ENCODE peak calls at places on chromosome 17, in six cellular contexts. One of them, this sample, is unnamed.

GRCh38 chr17:76670708-76671122 is 27.2 kb upstream of the ST6GALNAC1 start:
- DNase-seq in adrenal gland: no peak
- DNase-seq in PC-9: no peak
- DNase-seq in CD8-positive, alpha-beta T cell: no peak
- DNase-seq in fibroblast of lung: no peak
- DNase-seq in AG04450: no peak
- DNase-seq in this sample: no peak

GRCh38 chr17:64638552-64639198 is 23.4 kb downstream of the SMURF2 start:
- DNase-seq in adrenal gland: no peak
- DNase-seq in PC-9: no peak
- DNase-seq in CD8-positive, alpha-beta T cell: no peak
- DNase-seq in fibroblast of lung: no peak
- DNase-seq in AG04450: no peak
- DNase-seq in this sample: no peak

GRCh38 chr17:41185001-41185400 is 290 bp upstream of the KRTAP4-1 start:
- DNase-seq in adrenal gland: no peak
- DNase-seq in PC-9: no peak
- DNase-seq in CD8-positive, alpha-beta T cell: no peak
- DNase-seq in fibroblast of lung: no peak
- DNase-seq in AG04450: no peak
- DNase-seq in this sample: no peak

GRCh38 chr17:37568350-37569053 is 40.7 kb downstream of the SYNRG start:
- DNase-seq in adrenal gland: no peak
- DNase-seq in PC-9: no peak
- DNase-seq in CD8-positive, alpha-beta T cell: no peak
- DNase-seq in fibroblast of lung: no peak
- DNase-seq in AG04450: no peak
- DNase-seq in this sample: no peak

GRCh38 chr17:78041401-78042179 is 83.1 kb downstream of the TNRC6C start:
- DNase-seq in adrenal gland: no peak
- DNase-seq in PC-9: no peak
- DNase-seq in CD8-positive, alpha-beta T cell: no peak
- DNase-seq in fibroblast of lung: peak
- DNase-seq in AG04450: no peak
- DNase-seq in this sample: no peak

GRCh38 chr17:75873587-75874322 is 4.6 kb downstream of the TRIM47 start:
- DNase-seq in adrenal gland: no peak
- DNase-seq in PC-9: no peak
- DNase-seq in CD8-positive, alpha-beta T cell: no peak
- DNase-seq in fibroblast of lung: no peak
- DNase-seq in AG04450: no peak
- DNase-seq in this sample: no peak

GRCh38 chr17:15516150-15516549 is 47.1 kb downstream of the TVP23C start:
- DNase-seq in adrenal gland: no peak
- DNase-seq in PC-9: no peak
- DNase-seq in CD8-positive, alpha-beta T cell: no peak
- DNase-seq in fibroblast of lung: peak
- DNase-seq in AG04450: no peak
- DNase-seq in this sample: no peak

GRCh38 chr17:42404326-42405055 is 16.2 kb upstream of the STAT3 start:
- DNase-seq in adrenal gland: no peak
- DNase-seq in PC-9: no peak
- DNase-seq in CD8-positive, alpha-beta T cell: no peak
- DNase-seq in fibroblast of lung: no peak
- DNase-seq in AG04450: no peak
- DNase-seq in this sample: no peak

GRCh38 chr17:69066482-69066881 is 5.8 kb upstream of the ABCA9 start:
- DNase-seq in adrenal gland: no peak
- DNase-seq in PC-9: no peak
- DNase-seq in CD8-positive, alpha-beta T cell: no peak
- DNase-seq in fibroblast of lung: no peak
- DNase-seq in AG04450: no peak
- DNase-seq in this sample: no peak

GRCh38 chr17:34302626-34303025 is 16.6 kb upstream of the CCL8 start:
- DNase-seq in adrenal gland: no peak
- DNase-seq in PC-9: no peak
- DNase-seq in CD8-positive, alpha-beta T cell: no peak
- DNase-seq in fibroblast of lung: no peak
- DNase-seq in AG04450: no peak
- DNase-seq in this sample: no peak

GRCh38 chr17:70295732-70296131 is 126.4 kb downstream of the KCNJ2 start:
- DNase-seq in adrenal gland: peak
- DNase-seq in PC-9: no peak
- DNase-seq in CD8-positive, alpha-beta T cell: no peak
- DNase-seq in fibroblast of lung: no peak
- DNase-seq in AG04450: no peak
- DNase-seq in this sample: no peak

GRCh38 chr17:35889818-35890773 is 9.9 kb upstream of the CCL5 start:
- DNase-seq in adrenal gland: peak
- DNase-seq in PC-9: no peak
- DNase-seq in CD8-positive, alpha-beta T cell: no peak
- DNase-seq in fibroblast of lung: peak
- DNase-seq in AG04450: no peak
- DNase-seq in this sample: peak

GRCh38 chr17:15920758-15921239 is 24.1 kb upstream of the ADORA2B start:
- DNase-seq in adrenal gland: no peak
- DNase-seq in PC-9: peak
- DNase-seq in CD8-positive, alpha-beta T cell: no peak
- DNase-seq in fibroblast of lung: peak
- DNase-seq in AG04450: peak
- DNase-seq in this sample: peak

GRCh38 chr17:73513426-73513825 is 130.8 kb downstream of the SDK2 start:
- DNase-seq in adrenal gland: no peak
- DNase-seq in PC-9: no peak
- DNase-seq in CD8-positive, alpha-beta T cell: no peak
- DNase-seq in fibroblast of lung: no peak
- DNase-seq in AG04450: no peak
- DNase-seq in this sample: no peak

GRCh38 chr17:43475494-43476089 is 8.2 kb upstream of the DHX8 start:
- DNase-seq in adrenal gland: peak
- DNase-seq in PC-9: no peak
- DNase-seq in CD8-positive, alpha-beta T cell: no peak
- DNase-seq in fibroblast of lung: no peak
- DNase-seq in AG04450: no peak
- DNase-seq in this sample: no peak

GRCh38 chr17:50731575-50732460 is 12.4 kb downstream of the LUC7L3 start:
- DNase-seq in adrenal gland: no peak
- DNase-seq in PC-9: no peak
- DNase-seq in CD8-positive, alpha-beta T cell: no peak
- DNase-seq in fibroblast of lung: no peak
- DNase-seq in AG04450: no peak
- DNase-seq in this sample: no peak

GRCh38 chr17:31487648-31488263 is 96.3 kb downstream of the RAB11FIP4 start:
- DNase-seq in adrenal gland: peak
- DNase-seq in PC-9: peak
- DNase-seq in CD8-positive, alpha-beta T cell: peak
- DNase-seq in fibroblast of lung: no peak
- DNase-seq in AG04450: no peak
- DNase-seq in this sample: peak

GRCh38 chr17:14201595-14201994 is 35.1 kb downstream of the CDRT15 start:
- DNase-seq in adrenal gland: peak
- DNase-seq in PC-9: no peak
- DNase-seq in CD8-positive, alpha-beta T cell: peak
- DNase-seq in fibroblast of lung: no peak
- DNase-seq in AG04450: no peak
- DNase-seq in this sample: no peak

GRCh38 chr17:18250259-18250658 is 8.3 kb downstream of the FLII start:
- DNase-seq in adrenal gland: no peak
- DNase-seq in PC-9: peak
- DNase-seq in CD8-positive, alpha-beta T cell: no peak
- DNase-seq in fibroblast of lung: no peak
- DNase-seq in AG04450: no peak
- DNase-seq in this sample: no peak

GRCh38 chr17:21173543-21173942 is 40.4 kb downstream of the TMEM11 start:
- DNase-seq in adrenal gland: no peak
- DNase-seq in PC-9: no peak
- DNase-seq in CD8-positive, alpha-beta T cell: no peak
- DNase-seq in fibroblast of lung: no peak
- DNase-seq in AG04450: no peak
- DNase-seq in this sample: no peak

GRCh38 chr17:21171970-21172510 is 41.9 kb downstream of the TMEM11 start:
- DNase-seq in adrenal gland: no peak
- DNase-seq in PC-9: no peak
- DNase-seq in CD8-positive, alpha-beta T cell: no peak
- DNase-seq in fibroblast of lung: no peak
- DNase-seq in AG04450: no peak
- DNase-seq in this sample: no peak

GRCh38 chr17:21174186-21174585 is 39.8 kb downstream of the TMEM11 start:
- DNase-seq in adrenal gland: no peak
- DNase-seq in PC-9: no peak
- DNase-seq in CD8-positive, alpha-beta T cell: no peak
- DNase-seq in fibroblast of lung: no peak
- DNase-seq in AG04450: no peak
- DNase-seq in this sample: no peak

GRCh38 chr17:21176996-21177395 is 37.0 kb downstream of the TMEM11 start:
- DNase-seq in adrenal gland: no peak
- DNase-seq in PC-9: no peak
- DNase-seq in CD8-positive, alpha-beta T cell: no peak
- DNase-seq in fibroblast of lung: no peak
- DNase-seq in AG04450: no peak
- DNase-seq in this sample: no peak

GRCh38 chr17:21174719-21175118 is 39.2 kb downstream of the TMEM11 start:
- DNase-seq in adrenal gland: no peak
- DNase-seq in PC-9: no peak
- DNase-seq in CD8-positive, alpha-beta T cell: no peak
- DNase-seq in fibroblast of lung: no peak
- DNase-seq in AG04450: no peak
- DNase-seq in this sample: peak
- H3K4me3 ChIP-seq in adrenal gland: no peak
- H3K4me3 ChIP-seq in PC-9: no peak
- H3K4me3 ChIP-seq in CD8-positive, alpha-beta T cell: no peak
- H3K4me3 ChIP-seq in fibroblast of lung: no peak
- H3K4me3 ChIP-seq in AG04450: no peak
- H3K4me3 ChIP-seq in this sample: no peak

GRCh38 chr17:39194089-39194984 is 3.1 kb downstream of the CACNB1 start:
- DNase-seq in adrenal gland: peak
- DNase-seq in PC-9: no peak
- DNase-seq in CD8-positive, alpha-beta T cell: no peak
- DNase-seq in fibroblast of lung: peak
- DNase-seq in AG04450: no peak
- DNase-seq in this sample: peak
- TF ChIP-seq CTCF in adrenal gland: peak
- TF ChIP-seq CTCF in PC-9: no peak
- TF ChIP-seq CTCF in CD8-positive, alpha-beta T cell: no peak
- TF ChIP-seq CTCF in fibroblast of lung: peak
- TF ChIP-seq CTCF in AG04450: peak
- TF ChIP-seq CTCF in this sample: peak

GRCh38 chr17:63440770-63441335 is 5.3 kb downstream of the CYB561 start:
- DNase-seq in adrenal gland: no peak
- DNase-seq in PC-9: no peak
- DNase-seq in CD8-positive, alpha-beta T cell: no peak
- DNase-seq in fibroblast of lung: no peak
- DNase-seq in AG04450: no peak
- DNase-seq in this sample: no peak
- H3K4me3 ChIP-seq in adrenal gland: no peak
- H3K4me3 ChIP-seq in PC-9: no peak
- H3K4me3 ChIP-seq in CD8-positive, alpha-beta T cell: no peak
- H3K4me3 ChIP-seq in fibroblast of lung: no peak
- H3K4me3 ChIP-seq in AG04450: no peak
- H3K4me3 ChIP-seq in this sample: no peak

GRCh38 chr17:29862951-29863350 is 67.1 kb downstream of the SSH2 start:
- DNase-seq in adrenal gland: no peak
- DNase-seq in PC-9: no peak
- DNase-seq in CD8-positive, alpha-beta T cell: no peak
- DNase-seq in fibroblast of lung: no peak
- DNase-seq in AG04450: no peak
- DNase-seq in this sample: no peak

GRCh38 chr17:29862127-29862526 is 67.9 kb downstream of the SSH2 start:
- DNase-seq in adrenal gland: no peak
- DNase-seq in PC-9: no peak
- DNase-seq in CD8-positive, alpha-beta T cell: no peak
- DNase-seq in fibroblast of lung: no peak
- DNase-seq in AG04450: no peak
- DNase-seq in this sample: no peak

GRCh38 chr17:29870836-29871430 is 59.1 kb downstream of the SSH2 start:
- DNase-seq in adrenal gland: no peak
- DNase-seq in PC-9: no peak
- DNase-seq in CD8-positive, alpha-beta T cell: no peak
- DNase-seq in fibroblast of lung: no peak
- DNase-seq in AG04450: no peak
- DNase-seq in this sample: no peak

GRCh38 chr17:29866746-29867404 is 63.2 kb downstream of the SSH2 start:
- DNase-seq in adrenal gland: no peak
- DNase-seq in PC-9: no peak
- DNase-seq in CD8-positive, alpha-beta T cell: no peak
- DNase-seq in fibroblast of lung: no peak
- DNase-seq in AG04450: no peak
- DNase-seq in this sample: no peak

DNA sequence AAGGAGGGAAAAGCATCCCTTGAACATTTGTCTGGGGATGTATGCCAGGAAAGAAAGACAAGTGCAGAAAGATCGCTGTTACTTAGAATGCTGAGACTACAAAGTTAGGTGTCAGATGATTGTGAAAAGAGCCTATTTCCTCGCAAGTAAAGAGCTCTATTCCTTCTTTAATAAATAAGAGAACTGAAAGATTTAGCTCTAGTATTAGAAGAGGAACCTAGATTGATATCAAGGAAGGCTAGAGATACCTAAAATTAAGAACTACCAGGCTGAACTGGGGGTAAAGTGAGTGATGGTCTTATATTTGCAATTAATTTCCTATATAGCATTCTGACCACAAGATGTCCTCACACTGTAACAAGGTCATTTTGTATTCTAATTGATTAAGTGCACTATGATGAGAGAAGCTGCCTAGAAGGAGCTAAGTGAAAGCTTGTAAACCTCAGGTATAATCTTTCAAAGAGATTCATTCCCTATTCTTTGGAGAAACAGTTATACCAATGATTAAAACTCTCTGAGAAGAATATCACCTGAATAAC is 62.3 kb downstream of the SSH2 start:
- DNase-seq in adrenal gland: no peak
- DNase-seq in PC-9: no peak
- DNase-seq in CD8-positive, alpha-beta T cell: no peak
- DNase-seq in fibroblast of lung: peak
- DNase-seq in AG04450: no peak
- DNase-seq in this sample: no peak
- TF ChIP-seq CTCF in adrenal gland: no peak
- TF ChIP-seq CTCF in PC-9: peak
- TF ChIP-seq CTCF in CD8-positive, alpha-beta T cell: no peak
- TF ChIP-seq CTCF in fibroblast of lung: no peak
- TF ChIP-seq CTCF in AG04450: peak
- TF ChIP-seq CTCF in this sample: peak

GRCh38 chr17:21843951-21844590 is 151.7 kb downstream of the KCNJ18 start:
- DNase-seq in adrenal gland: no peak
- DNase-seq in PC-9: no peak
- DNase-seq in CD8-positive, alpha-beta T cell: no peak
- DNase-seq in fibroblast of lung: no peak
- DNase-seq in AG04450: no peak
- DNase-seq in this sample: no peak
- H3K4me3 ChIP-seq in adrenal gland: no peak
- H3K4me3 ChIP-seq in PC-9: no peak
- H3K4me3 ChIP-seq in CD8-positive, alpha-beta T cell: no peak
- H3K4me3 ChIP-seq in fibroblast of lung: no peak
- H3K4me3 ChIP-seq in AG04450: no peak
- H3K4me3 ChIP-seq in this sample: no peak